ENCODE peak calls at places on chromosomes 13 and 19, in nine cellular contexts. U, J, M, H, A, V, N, C and S are unnamed samples.

GRCh38 chr19:6765738-6766356 is 1.4 kb downstream of the SH2D3A start:
- DNase-seq in U (no peak), J (peak), M (no peak), H (no peak), A (peak), V (no peak), N (no peak), C (peak), S (no peak)

GRCh38 chr19:2923510-2923909 is 21.3 kb downstream of the ZNF77 start:
- DNase-seq in U (peak), J (no peak), M (peak), H (no peak), A (no peak), V (peak), N (no peak), C (no peak), S (peak)

GRCh38 chr13:98571955-98572662 is 4.8 kb downstream of the STK24 start:
- DNase-seq in U (peak), J (no peak), M (no peak), H (no peak), A (no peak), V (peak), N (no peak), C (peak), S (peak)

GRCh38 chr19:50896591-50897190 is 14.5 kb downstream of the KLK4 start:
- DNase-seq in U (no peak), J (no peak), M (peak), H (no peak), A (no peak), V (peak), N (peak), C (peak), S (peak)

GRCh38 chr13:20921572-20921971 is 19.0 kb upstream of the XPO4 start:
- DNase-seq in U (no peak), J (no peak), M (no peak), H (no peak), A (no peak), V (no peak), N (no peak), C (no peak), S (no peak)

GRCh38 chr13:72397265-72397664 is 330.2 kb downstream of the MZT1 start:
- DNase-seq in U (no peak), J (no peak), M (no peak), H (no peak), A (no peak), V (no peak), N (no peak), C (no peak), S (no peak)

GRCh38 chr13:106533101-106533939 is 2.1 kb downstream of the EFNB2 start:
- DNase-seq in U (no peak), J (peak), M (peak), H (peak), A (peak), V (peak), N (no peak), C (peak), S (peak)

GRCh38 chr13:85659493-85659892 is 139.7 kb downstream of the SLITRK6 start:
- DNase-seq in U (no peak), J (no peak), M (peak), H (no peak), A (no peak), V (peak), N (no peak), C (no peak), S (peak)

GRCh38 chr13:35965226-35965927 is 165.8 kb downstream of the DCLK1 start:
- DNase-seq in U (no peak), J (no peak), M (no peak), H (no peak), A (no peak), V (no peak), N (no peak), C (no peak), S (no peak)

GRCh38 chr13:24264976-24265375 is 44.4 kb upstream of the C1QTNF9 start:
- DNase-seq in U (no peak), J (peak), M (no peak), H (no peak), A (no peak), V (no peak), N (no peak), C (no peak), S (no peak)

GRCh38 chr13:94061316-94061715 is 418.2 kb downstream of the DCT start:
- DNase-seq in U (peak), J (no peak), M (no peak), H (no peak), A (no peak), V (peak), N (no peak), C (no peak), S (peak)

GRCh38 chr13:110616103-110617101 is 1.1 kb downstream of the NAXD start:
- DNase-seq in U (no peak), J (no peak), M (peak), H (peak), A (peak), V (peak), N (peak), C (peak), S (peak)

GRCh38 chr19:38173324-38174041 is 50.5 kb downstream of the DPF1 start:
- DNase-seq in U (peak), J (no peak), M (no peak), H (no peak), A (no peak), V (peak), N (no peak), C (no peak), S (peak)

GRCh38 chr13:74243637-74244526 is 109.7 kb upstream of the KLF12 start:
- DNase-seq in U (peak), J (no peak), M (peak), H (no peak), A (no peak), V (peak), N (no peak), C (no peak), S (peak)

GRCh38 chr19:33376931-33377557 is 3.5 kb downstream of the CEBPG start:
- DNase-seq in U (no peak), J (no peak), M (no peak), H (no peak), A (no peak), V (no peak), N (no peak), C (peak), S (no peak)

GRCh38 chr19:33374406-33374703 is 846 bp downstream of the CEBPG start:
- DNase-seq in U (no peak), J (no peak), M (no peak), H (no peak), A (no peak), V (peak), N (no peak), C (no peak), S (no peak)

GRCh38 chr19:33376423-33376822 is 2.9 kb downstream of the CEBPG start:
- DNase-seq in U (peak), J (no peak), M (peak), H (peak), A (no peak), V (peak), N (no peak), C (peak), S (peak)

GRCh38 chr19:33375156-33375744 is 1.7 kb downstream of the CEBPG start:
- DNase-seq in U (no peak), J (no peak), M (no peak), H (no peak), A (no peak), V (no peak), N (no peak), C (no peak), S (no peak)

DNA sequence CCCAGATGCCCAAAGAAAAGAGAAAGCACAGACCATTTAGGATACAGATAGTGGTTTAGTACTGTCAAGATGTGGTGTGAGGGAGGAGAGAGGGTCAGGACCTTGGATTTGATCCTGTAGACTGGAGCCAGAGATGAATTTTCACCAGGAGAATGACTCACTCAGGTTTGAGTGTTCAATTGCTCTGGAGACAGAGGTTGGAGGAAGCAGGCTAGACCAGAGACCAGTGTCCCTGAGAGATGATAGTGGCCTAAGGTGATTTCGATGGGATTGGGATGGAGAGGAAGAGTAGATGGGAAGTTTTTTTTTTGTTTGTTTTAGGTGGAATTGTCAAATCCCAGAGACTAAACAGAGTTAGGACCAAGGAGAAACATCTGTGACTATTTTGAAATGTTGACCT is 2.3 kb downstream of the CEBPG start:
- DNase-seq in U (no peak), J (no peak), M (peak), H (no peak), A (no peak), V (peak), N (no peak), C (no peak), S (no peak)
- H3K4me3 ChIP-seq in U (no peak), J (peak), M (no peak), H (no peak), A (no peak), V (no peak), N (no peak), C (peak), S (no peak)

GRCh38 chr19:35327642-35328041 is 1.3 kb upstream of the CD22 start:
- DNase-seq in U (no peak), J (no peak), M (no peak), H (no peak), A (no peak), V (no peak), N (peak), C (no peak), S (no peak)
- TF ChIP-seq CTCF in U (peak), J (no peak), M (peak), H (no peak), A (no peak), V (no peak), N (peak), C (no peak), S (peak)

DNA sequence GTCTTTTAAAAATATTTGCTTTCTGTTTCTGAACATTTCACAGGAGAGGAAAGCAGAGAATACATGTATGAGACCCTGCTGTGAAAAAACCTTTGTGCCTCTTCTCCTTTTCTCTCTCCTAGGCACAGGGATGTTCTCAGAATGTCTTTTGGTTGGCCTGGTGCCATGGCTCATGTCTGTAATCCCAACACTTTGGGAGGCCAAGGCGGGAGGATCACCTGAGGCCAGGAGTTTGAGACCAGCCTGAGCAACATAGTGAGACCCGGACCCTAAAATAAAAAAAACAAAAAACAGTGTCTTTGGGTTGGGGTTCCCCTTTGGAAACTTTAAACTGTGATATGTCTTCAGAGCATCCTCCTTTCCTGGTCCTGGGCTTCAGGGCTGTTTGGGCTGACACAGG is 1.5 kb downstream of the ZNF627 start:
- DNase-seq in U (no peak), J (no peak), M (no peak), H (no peak), A (no peak), V (no peak), N (no peak), C (no peak), S (no peak)
- H3K4me3 ChIP-seq in U (no peak), J (no peak), M (peak), H (peak), A (no peak), V (no peak), N (peak), C (peak), S (peak)

GRCh38 chr19:41352279-41352608 is 1.5 kb downstream of the TGFB1 start:
- DNase-seq in U (no peak), J (no peak), M (no peak), H (no peak), A (no peak), V (no peak), N (no peak), C (no peak), S (no peak)

GRCh38 chr19:41351339-41352245 is 2.1 kb downstream of the TGFB1 start:
- DNase-seq in U (no peak), J (peak), M (peak), H (peak), A (no peak), V (peak), N (peak), C (peak), S (no peak)

GRCh38 chr19:41354343-41354974 is 737 bp upstream of the TGFB1 start:
- DNase-seq in U (no peak), J (no peak), M (no peak), H (no peak), A (no peak), V (no peak), N (no peak), C (no peak), S (no peak)

GRCh38 chr19:41353466-41354342 is at the start of gene TGFB1:
- DNase-seq in U (peak), J (peak), M (peak), H (peak), A (peak), V (peak), N (peak), C (peak), S (peak)

DNA sequence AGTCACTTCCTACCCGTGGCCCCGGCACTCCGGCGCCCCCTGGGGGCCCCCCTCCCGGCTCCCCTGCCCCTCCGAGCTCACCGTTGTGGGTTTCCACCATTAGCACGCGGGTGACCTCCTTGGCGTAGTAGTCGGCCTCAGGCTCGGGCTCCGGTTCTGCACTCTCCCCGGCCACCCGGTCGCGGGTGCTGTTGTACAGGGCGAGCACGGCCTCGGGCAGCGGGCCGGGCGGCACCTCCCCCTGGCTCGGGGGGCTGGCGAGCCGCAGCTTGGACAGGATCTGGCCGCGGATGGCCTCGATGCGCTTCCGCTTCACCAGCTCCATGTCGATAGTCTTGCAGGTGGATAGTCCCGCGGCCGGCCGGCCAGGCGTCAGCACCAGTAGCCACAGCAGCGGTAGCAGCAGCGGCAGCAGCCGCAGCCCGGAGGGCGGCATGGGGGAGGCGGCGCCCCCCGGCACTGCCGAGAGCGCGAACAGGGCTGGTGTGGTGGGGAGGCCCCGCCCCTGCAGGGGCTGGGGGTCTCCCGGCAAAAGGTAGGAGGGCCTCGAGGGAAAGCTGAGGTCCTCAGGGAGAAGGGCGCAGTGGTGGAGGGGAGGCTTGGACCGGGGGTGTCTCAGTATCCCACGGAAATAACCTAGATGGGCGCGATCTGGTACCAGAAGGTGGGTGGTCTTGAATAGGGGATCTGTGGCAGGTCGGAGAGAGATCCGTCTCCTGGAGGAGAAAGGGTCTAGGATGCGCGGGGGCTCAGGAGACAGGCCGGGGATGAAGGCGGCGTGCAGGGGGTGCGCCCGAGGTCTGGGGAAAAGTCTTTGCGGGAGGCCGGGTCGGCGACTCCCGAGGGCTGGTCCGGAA is 885 bp downstream of the TGFB1 start:
- DNase-seq in U (no peak), J (peak), M (peak), H (peak), A (no peak), V (peak), N (peak), C (peak), S (no peak)
- TF ChIP-seq CTCF in U (peak), J (peak), M (peak), H (peak), A (no peak), V (peak), N (peak), C (peak), S (peak)

GRCh38 chr13:96858133-96858826 is 136.0 kb downstream of the OXGR1 start:
- DNase-seq in U (no peak), J (no peak), M (no peak), H (no peak), A (no peak), V (no peak), N (no peak), C (no peak), S (no peak)
- H3K4me3 ChIP-seq in U (no peak), J (no peak), M (no peak), H (no peak), A (no peak), V (no peak), N (no peak), C (no peak), S (no peak)

GRCh38 chr13:38223093-38223492 is 126.6 kb upstream of the UFM1 start:
- DNase-seq in U (peak), J (no peak), M (peak), H (no peak), A (no peak), V (peak), N (no peak), C (no peak), S (no peak)
- TF ChIP-seq CTCF in U (peak), J (no peak), M (peak), H (no peak), A (no peak), V (no peak), N (no peak), C (no peak), S (peak)

GRCh38 chr19:56120002-56120370 is 1.1 kb downstream of the ZNF787 start:
- DNase-seq in U (no peak), J (no peak), M (no peak), H (no peak), A (no peak), V (no peak), N (no peak), C (peak), S (no peak)

GRCh38 chr19:56117889-56118288 is 3.2 kb downstream of the ZNF787 start:
- DNase-seq in U (no peak), J (peak), M (no peak), H (no peak), A (no peak), V (no peak), N (no peak), C (no peak), S (no peak)

GRCh38 chr19:56117376-56117884 is 3.7 kb downstream of the ZNF787 start:
- DNase-seq in U (no peak), J (peak), M (no peak), H (no peak), A (no peak), V (no peak), N (no peak), C (no peak), S (no peak)

GRCh38 chr19:56119585-56119978 is 1.5 kb downstream of the ZNF787 start:
- DNase-seq in U (no peak), J (no peak), M (no peak), H (no peak), A (no peak), V (peak), N (no peak), C (peak), S (peak)

DNA sequence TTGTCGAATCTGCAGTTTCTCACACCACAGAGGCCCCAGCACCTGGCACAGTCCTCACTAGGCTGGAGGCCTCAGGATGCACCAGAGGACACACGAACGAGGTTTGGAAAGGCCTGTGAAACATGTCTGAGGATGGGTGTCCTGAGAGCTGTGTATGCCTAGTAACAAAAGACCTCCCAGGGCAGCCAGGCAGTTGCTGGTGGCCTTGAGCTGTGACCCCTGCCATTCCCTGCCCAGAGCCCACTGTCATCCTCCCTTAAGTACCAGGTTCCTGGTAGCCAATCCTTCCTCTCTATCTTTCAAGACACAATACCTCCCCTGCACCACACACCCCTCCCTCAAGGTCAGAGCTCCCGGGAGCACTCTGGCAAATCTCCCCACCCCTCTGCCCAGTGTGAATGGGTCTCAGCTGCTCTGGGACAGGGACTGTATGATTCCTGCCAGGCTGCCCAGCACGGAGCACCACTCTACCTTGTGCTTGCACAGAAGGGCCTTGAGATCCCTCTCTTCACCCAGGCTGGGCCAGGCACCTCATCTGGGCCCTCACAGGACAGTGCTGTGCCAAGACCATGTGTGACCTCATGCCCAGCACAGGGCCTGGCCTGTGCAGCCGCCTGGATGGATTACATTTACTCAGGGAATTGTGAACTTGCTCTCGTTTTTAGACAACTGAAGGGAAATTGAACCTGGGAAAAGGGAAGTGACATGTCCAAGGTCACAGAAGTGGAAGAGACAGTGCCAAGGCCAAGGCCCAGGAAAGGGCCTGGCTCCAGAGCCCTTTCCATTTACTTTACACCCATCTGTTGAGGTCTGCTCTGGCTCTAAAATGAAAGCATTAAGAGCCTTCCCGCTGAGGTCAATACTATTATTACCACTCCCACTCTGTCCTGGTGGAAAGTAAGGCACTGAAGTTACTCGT is 2.2 kb downstream of the ZNF787 start:
- DNase-seq in U (no peak), J (peak), M (no peak), H (no peak), A (no peak), V (no peak), N (no peak), C (no peak), S (no peak)
- H3K4me3 ChIP-seq in U (peak), J (peak), M (no peak), H (peak), A (no peak), V (no peak), N (peak), C (peak), S (no peak)